ENCODE peak calls at places on chromosomes 11 and 22, in ten cellular contexts. D is astrocyte of the spinal cord; N is transverse colon; Z is heart left ventricle; Q is choroid plexus epithelial cell; A is cardiac fibroblast; I is BJ; W is CD8-positive, alpha-beta T cell; U is A673; Y is foreskin fibroblast. C is an unnamed sample.
A peak's percentile ranks its signal among the peaks of the same experiment; 100 is the strongest.

GRCh38 chr11:12696911-12697581 is 22.8 kb downstream of the TEAD1 start:
- DNase-seq in Q (no peak), I (no peak), W (no peak), Z (no peak), A (no peak), D (no peak), Y (no peak), U (no peak), N (no peak), C (no peak)

GRCh38 chr11:44047931-44048431 is at the start of gene ACCSL:
- DNase-seq in W (no peak), I (no peak), N (no peak), D (no peak), Q (no peak), Y (no peak), U (no peak), Z (no peak), A (peak; percentile 34), C (no peak)

GRCh38 chr11:118574636-118575035 is 2.4 kb downstream of the ARCN1 start:
- DNase-seq in U (no peak), W (no peak), Y (no peak), Q (no peak), I (no peak), N (no peak), Z (no peak), D (no peak), A (no peak), C (no peak)

GRCh38 chr11:103633037-103633788 is 403.2 kb upstream of the DDI1 start:
- DNase-seq in Z (no peak), U (peak; percentile 92), D (peak; percentile 45), N (no peak), I (peak; percentile 60), Q (peak; percentile 57), Y (peak; percentile 68), A (peak; percentile 41), W (no peak), C (peak; percentile 92)

GRCh38 chr11:66315921-66316811 is 678 bp downstream of the CD248 start:
- DNase-seq in Z (no peak), Q (no peak), D (no peak), W (peak; percentile 51), N (no peak), A (no peak), Y (peak; percentile 54), I (no peak), U (no peak), C (no peak)

GRCh38 chr11:74925281-74925680 is 23.6 kb downstream of the XRRA1 start:
- DNase-seq in D (peak; percentile 24), A (peak; percentile 43), Z (no peak), U (no peak), W (no peak), I (no peak), Q (peak; percentile 17), N (no peak), Y (peak; percentile 66), C (no peak)

GRCh38 chr11:119797736-119798135 is 68.7 kb upstream of the NECTIN1 start:
- DNase-seq in Z (no peak), Y (no peak), Q (no peak), I (no peak), N (no peak), A (no peak), U (no peak), W (no peak), D (no peak), C (no peak)

GRCh38 chr11:80593981-80594380 is 1153.2 kb upstream of the TENM4 start:
- DNase-seq in D (peak; percentile 53), W (no peak), U (peak; percentile 96), Z (no peak), A (peak; percentile 77), Q (peak; percentile 64), N (peak; percentile 37), I (no peak), Y (no peak), C (peak; percentile 50)

GRCh38 chr22:49586244-49586748 is 241.4 kb downstream of the BRD1 start:
- DNase-seq in Z (no peak), D (no peak), W (no peak), I (no peak), Q (no peak), N (no peak), A (no peak), U (no peak), Y (no peak), C (no peak)

GRCh38 chr11:66048525-66049313 is at the start of gene GAL3ST3:
- DNase-seq in Q (no peak), Y (no peak), N (no peak), W (no peak), I (no peak), A (no peak), Z (no peak), D (no peak), U (no peak), C (no peak)

GRCh38 chr11:9017773-9018172 is 14.0 kb upstream of the NRIP3 start:
- DNase-seq in A (peak; percentile 19), D (no peak), I (no peak), N (peak; percentile 39), W (no peak), Y (peak; percentile 77), Z (peak; percentile 86), U (no peak), Q (no peak), C (no peak)

DNA sequence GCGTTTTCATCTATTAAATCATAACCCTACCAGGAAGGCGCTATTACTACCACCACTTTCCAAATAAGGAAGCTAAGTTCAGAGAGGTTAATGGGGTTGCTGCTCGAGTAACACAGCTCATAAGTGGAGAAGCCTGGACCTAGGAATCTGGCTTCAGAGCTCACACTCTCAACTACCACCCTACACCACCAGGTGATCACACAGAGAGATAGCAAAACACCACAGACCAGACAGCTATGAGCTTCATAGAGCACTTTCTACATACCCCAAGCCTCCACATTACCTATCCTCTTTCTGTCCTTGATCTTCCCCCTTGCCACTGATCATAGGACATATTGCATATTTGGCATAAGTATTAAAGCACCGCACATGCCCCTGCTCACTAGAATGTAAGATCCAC is 65.4 kb downstream of the TIMP3 start:
- DNase-seq in D (no peak), N (no peak), U (no peak), Q (no peak), W (no peak), A (no peak), Z (no peak), Y (no peak), I (no peak), C (no peak)
- TF ChIP-seq CTCF in D (no peak), N (no peak), U (no peak), Q (no peak), W (no peak), A (no peak), Z (no peak), Y (no peak), I (no peak), C (no peak)

DNA sequence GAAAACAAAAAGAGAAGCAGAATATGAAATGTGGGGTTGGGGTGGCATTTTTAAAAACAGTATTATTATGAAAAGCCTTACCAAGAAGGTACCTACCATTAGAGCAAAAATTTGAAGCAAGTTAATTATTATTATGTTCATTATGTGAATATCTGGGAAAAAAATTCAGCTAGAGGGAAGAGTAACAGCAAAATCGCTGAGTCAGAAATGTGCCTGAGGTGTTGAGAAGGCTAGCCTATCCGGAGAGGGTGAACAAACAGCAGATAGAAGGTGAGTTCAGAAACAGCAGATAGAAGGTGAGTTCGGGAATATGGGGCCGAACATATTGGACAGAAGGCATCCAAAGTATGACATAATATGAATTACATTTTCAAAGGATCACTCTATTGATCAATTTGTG is 536.8 kb upstream of the ANO5 start:
- DNase-seq in A (no peak), U (no peak), N (no peak), Y (no peak), I (no peak), Z (no peak), Q (no peak), D (no peak), W (no peak), C (no peak)
- H3K4me3 ChIP-seq in A (no peak overlapping the region), U (no peak overlapping the region), N (no peak overlapping the region), Y (no peak overlapping the region), I (no peak overlapping the region), Z (no peak overlapping the region), Q (no peak overlapping the region), D (no peak overlapping the region), W (no peak overlapping the region), C (no peak overlapping the region)

DNA sequence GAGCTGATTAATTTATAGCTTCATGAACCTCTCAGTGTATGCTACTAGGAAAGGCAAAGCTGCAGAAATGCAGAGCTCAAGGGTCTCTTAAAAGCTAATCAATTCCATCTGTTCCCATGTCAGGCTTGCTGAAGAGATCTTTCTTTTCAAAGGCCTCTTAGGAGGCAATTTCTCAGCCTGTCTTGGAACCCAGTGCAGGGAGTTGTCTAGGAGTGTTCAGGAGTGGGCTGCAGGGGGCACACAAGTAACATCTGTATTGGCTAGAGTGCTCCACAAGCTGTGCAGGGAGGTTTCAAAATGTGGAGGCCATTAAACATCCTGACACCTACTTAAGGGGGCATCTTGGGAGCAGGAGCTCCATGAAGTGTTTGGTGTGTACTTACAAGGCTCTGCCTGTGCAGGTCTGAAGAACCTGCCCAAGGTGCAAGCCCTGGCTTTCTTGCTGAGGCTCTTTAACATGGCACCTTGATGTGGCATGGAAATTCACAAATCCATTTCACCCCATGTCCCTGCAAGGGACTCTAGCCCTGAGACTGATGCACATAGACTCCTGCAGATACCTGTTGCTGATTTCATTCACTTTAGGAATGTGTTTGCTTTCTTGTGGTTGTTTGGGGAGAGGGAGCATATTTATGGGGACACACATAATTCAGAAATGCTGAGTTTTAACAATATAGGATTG is 134.7 kb downstream of the ME3 start:
- DNase-seq in I (no peak), A (peak; percentile 47), Y (peak; percentile 28), N (no peak), Z (no peak), Q (peak; percentile 58), U (peak; percentile 56), D (peak; percentile 22), W (no peak), C (no peak)
- TF ChIP-seq CTCF in I (no peak), A (no peak), Y (no peak), N (no peak), Z (no peak), Q (peak; percentile 48), U (peak; percentile 44), D (no peak), W (no peak), C (no peak)

GRCh38 chr11:77172666-77172982 is 44.6 kb downstream of the MYO7A start:
- DNase-seq in A (no peak), N (no peak), Q (peak; percentile 51), U (no peak), Z (no peak), I (no peak), Y (no peak), D (no peak), W (no peak), C (no peak)

GRCh38 chr11:77171254-77171653 is 43.2 kb downstream of the MYO7A start:
- DNase-seq in A (no peak), N (no peak), Q (no peak), I (no peak), W (no peak), Y (no peak), U (no peak), D (no peak), Z (no peak), C (no peak)

GRCh38 chr11:77170107-77170506 is 42.1 kb downstream of the MYO7A start:
- DNase-seq in U (no peak), W (no peak), Q (no peak), I (no peak), D (no peak), A (no peak), N (no peak), Y (no peak), Z (no peak), C (peak; percentile 39)

GRCh38 chr11:77173494-77173893 is 45.4 kb downstream of the MYO7A start:
- DNase-seq in W (no peak), Y (no peak), A (no peak), Q (no peak), D (no peak), U (no peak), Z (no peak), N (no peak), I (no peak), C (no peak)

GRCh38 chr11:77171885-77172665 is 44.0 kb downstream of the MYO7A start:
- DNase-seq in D (no peak), I (no peak), Q (no peak), Y (no peak), W (no peak), U (no peak), A (no peak), N (no peak), Z (no peak), C (peak; percentile 56)
- H3K4me3 ChIP-seq in D (no peak overlapping the region), I (no peak overlapping the region), Q (no peak overlapping the region), Y (no peak overlapping the region), W (no peak overlapping the region), U (no peak overlapping the region), A (no peak overlapping the region), N (no peak overlapping the region), Z (no peak overlapping the region), C (no peak overlapping the region)

C was measured in retinal pigment epithelial cell.